ENCODE peak calls at places on chromosomes 2 and 18, in six cellular contexts. W, J, I, P, B and S are unnamed samples.

GRCh38 chr2:172375247-172375646 is 52.1 kb upstream of the ITGA6 start:
- DNase-seq in W (no peak), P (no peak), J (no peak), I (no peak), B (no peak), S (no peak)

GRCh38 chr2:241994556-241995213 is 125.2 kb downstream of the RTP5 start:
- DNase-seq in P (peak), W (no peak), B (no peak), J (no peak), I (no peak), S (no peak)

GRCh38 chr2:119476301-119477117 is 44.9 kb downstream of the TMEM37 start:
- DNase-seq in I (peak), P (peak), J (peak), B (peak), W (peak), S (no peak)

GRCh38 chr2:100800910-100801309 is 19.0 kb upstream of the NPAS2 start:
- DNase-seq in P (no peak), B (no peak), I (no peak), J (no peak), W (no peak), S (no peak)

GRCh38 chr2:8453904-8454302 is 228.0 kb upstream of the ID2 start:
- DNase-seq in I (peak), J (no peak), W (no peak), P (no peak), B (no peak), S (no peak)

GRCh38 chr18:13612111-13612997 is 114.0 kb downstream of the FAM210A start:
- DNase-seq in B (no peak), J (peak), P (peak), W (no peak), I (peak), S (no peak)

GRCh38 chr2:39999864-40000263 is 220.8 kb upstream of the THUMPD2 start:
- DNase-seq in I (no peak), J (no peak), B (no peak), P (no peak), W (no peak), S (no peak)

GRCh38 chr2:1707771-1708351 is 36.5 kb downstream of the PXDN start:
- DNase-seq in J (no peak), I (peak), P (no peak), W (no peak), B (no peak), S (peak)

GRCh38 chr18:43393174-43393573 is 115.9 kb upstream of the SYT4 start:
- DNase-seq in J (no peak), P (no peak), B (no peak), I (no peak), W (no peak), S (no peak)

GRCh38 chr2:8633735-8634313 is 48.0 kb upstream of the ID2 start:
- DNase-seq in W (no peak), P (no peak), I (no peak), B (peak), J (no peak), S (no peak)

GRCh38 chr2:1787799-1788477 is 43.6 kb upstream of the PXDN start:
- DNase-seq in P (no peak), W (no peak), J (no peak), B (no peak), I (no peak), S (no peak)

GRCh38 chr2:96954490-96954846 is 31.9 kb downstream of the FAM178B start:
- DNase-seq in J (no peak), I (no peak), W (no peak), P (no peak), B (no peak), S (no peak)

GRCh38 chr18:46152808-46153617 is 48.8 kb downstream of the HAUS1 start:
- DNase-seq in W (peak), B (no peak), P (no peak), I (no peak), J (no peak), S (no peak)

GRCh38 chr2:51469102-51469501 is 437.2 kb upstream of the NRXN1 start:
- DNase-seq in B (no peak), I (no peak), P (no peak), W (no peak), J (no peak), S (no peak)

GRCh38 chr2:51697095-51697494 is 665.2 kb upstream of the NRXN1 start:
- DNase-seq in J (no peak), W (no peak), I (no peak), P (no peak), B (peak), S (no peak)

GRCh38 chr2:68645523-68645922 is 2.1 kb downstream of the PROKR1 start:
- DNase-seq in P (no peak), J (no peak), I (no peak), B (no peak), W (no peak), S (no peak)

GRCh38 chr18:57802869-57803118 is 321 bp downstream of the ATP8B1 start:
- DNase-seq in P (no peak), W (no peak), J (peak), I (no peak), B (no peak), S (no peak)

GRCh38 chr2:23221901-23222300 is 163.1 kb upstream of the KLHL29 start:
- DNase-seq in P (no peak), J (no peak), B (no peak), I (peak), W (no peak), S (no peak)

GRCh38 chr2:43897492-43897891 is 58.7 kb downstream of the ABCG8 start:
- DNase-seq in W (no peak), J (no peak), B (no peak), I (no peak), P (no peak), S (no peak)

GRCh38 chr2:17814601-17815000 is 1.7 kb upstream of the MSGN1 start:
- DNase-seq in J (no peak), I (no peak), B (no peak), W (no peak), P (no peak), S (no peak)

GRCh38 chr2:182280128-182280527 is 146.7 kb downstream of the PDE1A start:
- DNase-seq in P (no peak), W (no peak), B (no peak), I (no peak), J (no peak), S (no peak)

GRCh38 chr18:13159579-13159978 is 59.0 kb upstream of the LDLRAD4 start:
- DNase-seq in B (peak), P (no peak), W (peak), J (no peak), I (no peak), S (no peak)

GRCh38 chr2:177756346-177756745 is 316.2 kb downstream of the PDE11A start:
- DNase-seq in I (no peak), B (no peak), P (no peak), W (no peak), J (no peak), S (no peak)

GRCh38 chr2:173972636-173973035 is 7.5 kb upstream of the SP3 start:
- DNase-seq in J (no peak), I (no peak), B (no peak), W (no peak), P (no peak), S (no peak)

GRCh38 chr2:201707753-201708152 is 9.3 kb upstream of the MPP4 start:
- DNase-seq in J (no peak), P (no peak), W (no peak), B (no peak), I (no peak), S (no peak)

GRCh38 chr2:191845248-191845715 is 1.6 kb downstream of the CAVIN2 start:
- DNase-seq in I (peak), B (peak), P (no peak), J (no peak), W (no peak), S (no peak)

GRCh38 chr2:46803911-46804670 is 111.5 kb downstream of the MCFD2 start:
- DNase-seq in B (no peak), W (no peak), I (peak), J (no peak), P (no peak), S (peak)

GRCh38 chr2:29388071-29388470 is 272.9 kb downstream of the CLIP4 start:
- DNase-seq in P (no peak), J (no peak), B (no peak), I (no peak), W (no peak), S (no peak)

GRCh38 chr2:191622374-191623320 is 55.3 kb upstream of the NABP1 start:
- DNase-seq in P (no peak), J (no peak), W (no peak), I (no peak), B (no peak), S (no peak)

GRCh38 chr2:37585982-37586621 is 85.3 kb downstream of the CDC42EP3 start:
- DNase-seq in J (no peak), B (no peak), P (peak), W (no peak), I (peak), S (no peak)

GRCh38 chr18:79597176-79598045 is 82.2 kb upstream of the CTDP1 start:
- DNase-seq in J (no peak), W (no peak), I (peak), P (no peak), B (no peak), S (no peak)

GRCh38 chr2:67600946-67601345 is 203.8 kb downstream of the ETAA1 start:
- DNase-seq in P (no peak), I (no peak), B (no peak), W (no peak), J (no peak), S (no peak)

GRCh38 chr18:78017869-78018268 is 768.2 kb downstream of the GALR1 start:
- DNase-seq in B (no peak), I (no peak), W (no peak), P (no peak), J (no peak), S (no peak)

GRCh38 chr2:83594261-83594660 is 864.8 kb downstream of the SUCLG1 start:
- DNase-seq in W (no peak), J (no peak), I (no peak), P (no peak), B (no peak), S (no peak)

DNA sequence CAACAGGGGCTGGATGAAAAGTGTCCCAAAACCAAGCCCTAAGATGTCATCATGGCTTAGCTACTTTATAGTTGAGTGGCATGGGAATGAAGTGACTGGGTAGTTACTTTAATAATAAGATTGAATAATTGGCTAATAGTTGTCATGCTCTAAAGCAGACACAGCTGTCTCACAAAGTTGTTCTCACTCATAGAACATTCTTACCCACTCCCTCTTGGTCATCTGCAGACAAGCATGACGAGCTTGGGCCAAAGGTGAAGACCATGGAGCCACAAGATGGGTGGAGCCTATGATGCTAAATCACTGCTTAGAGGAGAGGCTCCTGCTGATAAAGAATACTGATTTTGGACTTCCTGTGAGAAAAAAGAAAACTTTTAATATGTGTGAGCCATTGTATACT is 62.4 kb upstream of the MMADHC start:
- DNase-seq in W (no peak), I (no peak), J (no peak), B (no peak), P (no peak), S (no peak)
- TF ChIP-seq POLR2AphosphoS5 in W (no peak), I (no peak), J (no peak), B (no peak), P (no peak), S (no peak)

DNA sequence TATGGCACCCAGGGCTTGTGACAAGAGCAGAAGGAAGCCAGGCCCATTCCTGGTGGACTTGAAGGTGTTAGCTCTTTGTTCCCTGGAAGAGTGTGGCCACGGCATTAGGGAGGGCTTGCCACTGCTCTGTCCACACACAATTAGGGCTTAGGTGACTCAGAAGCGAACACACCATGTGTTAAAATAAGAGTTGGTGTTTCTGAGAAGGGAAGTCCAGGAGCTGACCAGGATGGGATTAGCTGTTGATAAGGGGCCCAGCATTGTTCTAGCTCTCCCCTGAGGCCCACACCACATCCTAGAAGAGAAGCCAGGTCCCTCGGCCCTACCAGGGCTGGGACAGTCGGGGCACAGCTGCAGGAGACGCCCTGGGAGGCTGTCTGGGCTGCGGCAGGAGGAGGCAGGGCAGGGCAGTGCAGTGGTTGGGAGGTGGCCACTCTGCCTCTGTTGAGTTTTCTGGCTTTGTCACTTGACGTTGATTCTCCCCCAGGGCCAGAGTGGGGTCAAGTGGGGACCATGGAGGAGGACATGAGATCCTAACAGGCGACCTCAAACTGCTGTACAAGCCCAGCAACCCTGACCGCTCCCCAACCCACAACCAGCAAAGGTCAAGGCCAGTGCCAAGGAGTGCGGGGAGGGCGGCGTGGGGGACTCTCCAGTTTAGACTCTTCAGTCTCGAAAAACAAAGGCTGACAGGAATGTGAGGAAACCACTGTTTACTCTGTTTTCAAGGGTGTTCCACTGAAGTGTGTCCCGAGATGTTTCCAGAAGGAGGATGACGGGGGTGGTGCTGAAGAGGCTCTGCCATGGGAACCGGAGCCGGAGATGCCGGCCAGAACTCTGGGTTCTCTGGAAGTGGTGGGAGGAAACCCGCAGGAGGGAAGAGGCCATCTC is 16.8 kb downstream of the GNLY start:
- DNase-seq in W (no peak), P (no peak), I (no peak), B (no peak), J (no peak), S (no peak)
- TF ChIP-seq POLR2AphosphoS5 in W (no peak), P (no peak), I (peak), B (no peak), J (no peak), S (peak)

GRCh38 chr2:128320609-128321420 is 2.1 kb upstream of the HS6ST1 start:
- DNase-seq in P (no peak), I (no peak), B (no peak), J (no peak), W (no peak), S (peak)

GRCh38 chr2:128321421-128321775 is 2.7 kb upstream of the HS6ST1 start:
- DNase-seq in J (peak), P (no peak), W (no peak), B (no peak), I (peak), S (peak)

GRCh38 chr2:128323501-128323931 is 4.8 kb upstream of the HS6ST1 start:
- DNase-seq in B (no peak), I (peak), W (no peak), P (peak), J (no peak), S (no peak)

GRCh38 chr2:128322651-128323491 is 4.2 kb upstream of the HS6ST1 start:
- DNase-seq in I (peak), W (no peak), P (peak), B (no peak), J (peak), S (peak)

DNA sequence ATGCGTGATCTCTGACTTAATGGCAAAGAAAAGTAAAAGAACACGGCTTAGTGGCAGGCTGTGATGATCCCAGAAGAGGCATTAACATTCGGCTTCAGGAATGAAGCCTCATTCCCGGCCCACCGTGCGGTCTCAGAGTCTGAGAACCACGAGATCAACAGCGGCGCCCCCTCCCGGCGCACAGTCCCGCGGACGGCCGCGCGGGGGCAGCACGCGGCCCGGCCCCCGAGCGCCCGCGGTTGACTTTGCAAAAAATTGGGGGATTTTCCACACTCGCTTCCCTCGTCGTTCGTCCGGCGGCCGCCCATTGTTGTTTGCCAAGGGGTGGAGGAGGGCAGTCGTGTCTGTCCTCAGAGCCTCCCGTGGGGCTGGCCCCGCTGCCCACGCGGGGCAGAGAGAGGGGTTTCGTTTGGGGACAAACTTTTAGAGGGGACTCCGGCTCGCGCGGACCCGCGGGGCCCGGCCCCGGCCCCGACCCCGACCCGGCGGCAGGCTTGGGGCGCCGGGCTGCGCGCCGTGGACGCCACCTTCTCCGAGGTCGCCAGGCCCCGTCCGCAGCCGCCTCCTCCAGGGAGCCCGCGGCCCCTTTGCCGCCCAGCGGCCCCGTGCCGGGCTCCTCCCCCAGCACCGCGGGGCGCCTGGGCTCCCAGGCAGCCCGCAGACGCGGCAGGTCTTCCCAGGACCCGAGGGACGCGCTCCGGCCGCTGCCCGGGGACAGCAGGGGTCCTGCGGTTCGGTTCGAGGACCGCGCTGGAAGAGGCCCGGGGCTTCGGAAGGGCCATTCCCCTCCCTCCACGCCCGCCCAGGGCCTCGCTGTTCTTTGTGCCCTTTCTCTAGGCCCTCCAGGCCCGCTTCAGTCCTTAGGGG is 3.3 kb upstream of the HS6ST1 start:
- DNase-seq in J (peak), B (peak), I (peak), P (peak), W (peak), S (peak)
- TF ChIP-seq POLR2AphosphoS5 in J (peak), B (peak), I (peak), P (no peak), W (no peak), S (no peak)

GRCh38 chr2:236646441-236646840 is 76.8 kb downstream of the ACKR3 start:
- DNase-seq in I (peak), B (no peak), P (no peak), W (no peak), J (no peak), S (no peak)
- TF ChIP-seq POLR2AphosphoS5 in I (no peak), B (no peak), P (no peak), W (no peak), J (no peak), S (no peak)

GRCh38 chr2:64393611-64394010 is 60.4 kb upstream of the LGALSL start:
- DNase-seq in J (no peak), I (no peak), W (no peak), P (no peak), B (no peak), S (no peak)
- TF ChIP-seq POLR2AphosphoS5 in J (no peak), I (no peak), W (no peak), P (no peak), B (no peak), S (no peak)